ENCODE peak calls at places on chromosomes 7 and 10, in seven cellular contexts. F is DMS79; O is stimulated activated CD8-positive, alpha-beta memory T cell treated with anti-CD3 and anti-CD28 coated beads, Interleukin-15, amount 100 ng/mL, for 24 hours; M is Kasumi-1; E is AG04449; V is GM12891; D is ascending aorta. I is an unnamed sample.

GRCh38 chr10:38094923-38095574 is 912 bp downstream of the ZNF37A start:
- DNase-seq in O (no peak), D (no peak), E (no peak), F (no peak), V (peak), M (no peak), I (no peak)

GRCh38 chr7:103887853-103888602 is 101.4 kb downstream of the RELN start:
- DNase-seq in D (no peak), O (no peak), M (no peak), F (no peak), V (no peak), E (no peak), I (no peak)

GRCh38 chr7:16921151-16921550 is 39.4 kb upstream of the AGR3 start:
- DNase-seq in F (no peak), O (no peak), V (no peak), D (no peak), M (no peak), E (no peak), I (no peak)

GRCh38 chr7:17090751-17091150 is 207.7 kb upstream of the AHR start:
- DNase-seq in O (no peak), E (peak), F (no peak), V (no peak), D (no peak), M (no peak), I (peak)

GRCh38 chr7:5234852-5235831 is 45.1 kb downstream of the WIPI2 start:
- DNase-seq in F (peak), O (no peak), M (no peak), D (no peak), E (no peak), V (no peak), I (peak)

GRCh38 chr10:79028456-79029010 is 40.2 kb upstream of the ZMIZ1 start:
- DNase-seq in V (no peak), D (no peak), E (no peak), M (no peak), F (no peak), O (no peak), I (no peak)

GRCh38 chr7:7207876-7208275 is 25.5 kb downstream of the C1GALT1 start:
- DNase-seq in D (no peak), M (no peak), V (no peak), O (no peak), E (no peak), F (no peak), I (no peak)

GRCh38 chr7:5589819-5590595 is 166.4 kb upstream of the TNRC18 start:
- DNase-seq in D (no peak), M (no peak), E (no peak), O (no peak), F (no peak), V (no peak), I (no peak)

GRCh38 chr10:4312046-4312835 is 513.8 kb upstream of the AKR1E2 start:
- DNase-seq in M (no peak), D (no peak), O (no peak), F (no peak), V (no peak), E (no peak), I (no peak)

GRCh38 chr10:47321521-47322195 is 596 bp upstream of the GDF2 start:
- DNase-seq in D (no peak), V (no peak), O (no peak), M (no peak), E (no peak), F (no peak), I (no peak)

GRCh38 chr7:117085769-117086463 is 132.6 kb downstream of the ST7 start:
- DNase-seq in V (no peak), D (no peak), E (no peak), F (no peak), M (no peak), O (no peak), I (no peak)

GRCh38 chr10:127649642-127650041 is 87.3 kb upstream of the FOXI2 start:
- DNase-seq in F (no peak), D (no peak), O (no peak), M (peak), E (no peak), V (no peak), I (no peak)

GRCh38 chr10:50624866-50625491 is 1.2 kb upstream of the SGMS1 start:
- DNase-seq in F (no peak), O (peak), D (peak), M (peak), E (no peak), V (peak), I (no peak)

GRCh38 chr7:31883761-31884164 is 186.4 kb downstream of the PDE1C start:
- DNase-seq in O (no peak), V (no peak), M (peak), D (no peak), F (no peak), E (peak), I (peak)

GRCh38 chr7:77393954-77394353 is 22.2 kb downstream of the GSAP start:
- DNase-seq in O (no peak), D (no peak), E (no peak), M (no peak), V (no peak), F (no peak), I (no peak)

GRCh38 chr7:116698396-116698795 is 26.4 kb downstream of the MET start:
- DNase-seq in O (no peak), D (no peak), E (no peak), F (no peak), V (no peak), M (no peak), I (no peak)

GRCh38 chr7:91083855-91084644 is 180.2 kb upstream of the FZD1 start:
- DNase-seq in M (no peak), V (no peak), O (no peak), D (no peak), F (no peak), E (no peak), I (no peak)

GRCh38 chr10:97426776-97427570 is 982 bp downstream of the PGAM1 start:
- DNase-seq in M (peak), F (peak), D (no peak), O (no peak), V (no peak), E (no peak), I (no peak)

GRCh38 chr7:44549457-44549856 is 8.3 kb upstream of the NPC1L1 start:
- DNase-seq in M (no peak), O (no peak), E (no peak), D (no peak), V (no peak), F (no peak), I (no peak)

GRCh38 chr7:73521636-73522080 is 435 bp downstream of the BAZ1B start:
- DNase-seq in D (no peak), O (no peak), M (no peak), V (peak), F (no peak), E (no peak), I (no peak)

GRCh38 chr7:151440799-151441443 is 980 bp upstream of the CRYGN start:
- DNase-seq in V (no peak), O (no peak), E (no peak), F (no peak), D (no peak), M (no peak), I (no peak)

GRCh38 chr10:103580011-103580410 is 86.5 kb downstream of the NEURL1 start:
- DNase-seq in E (no peak), V (no peak), F (no peak), O (no peak), D (no peak), M (no peak), I (no peak)

GRCh38 chr10:116699783-116700150 is 42.6 kb downstream of the HSPA12A start:
- DNase-seq in E (no peak), V (no peak), D (no peak), M (no peak), O (no peak), F (peak), I (no peak)

GRCh38 chr10:110502851-110503301 is 5.2 kb downstream of the DUSP5 start:
- DNase-seq in D (no peak), M (peak), V (no peak), O (no peak), E (no peak), F (no peak), I (peak)

GRCh38 chr10:110442746-110443145 is 55.0 kb upstream of the DUSP5 start:
- DNase-seq in F (no peak), E (no peak), O (no peak), V (no peak), M (no peak), D (no peak), I (no peak)

GRCh38 chr10:45000138-45000763 is 472 bp upstream of the ZNF22 start:
- DNase-seq in M (no peak), O (no peak), F (peak), D (no peak), V (no peak), E (no peak), I (no peak)

GRCh38 chr10:48976208-48976607 is 36.6 kb upstream of the LRRC18 start:
- DNase-seq in M (peak), F (no peak), O (no peak), V (no peak), E (no peak), D (no peak), I (no peak)

GRCh38 chr7:27364344-27364758 is 121.7 kb downstream of the EVX1 start:
- DNase-seq in F (no peak), V (no peak), O (no peak), M (no peak), E (peak), D (no peak), I (peak)

GRCh38 chr7:868189-868486 is 8.2 kb upstream of the GET4 start:
- DNase-seq in V (no peak), M (no peak), F (no peak), O (no peak), D (no peak), E (no peak), I (no peak)

GRCh38 chr7:55533050-55533728 is 39.1 kb downstream of the VOPP1 start:
- DNase-seq in F (no peak), V (peak), D (peak), E (no peak), O (no peak), M (peak), I (no peak)

GRCh38 chr7:50595538-50596102 is 30.4 kb upstream of the DDC start:
- DNase-seq in M (peak), F (no peak), V (no peak), O (no peak), E (no peak), D (no peak), I (peak)

GRCh38 chr7:127983804-127984332 is 47.4 kb downstream of the LRRC4 start:
- DNase-seq in M (no peak), V (no peak), E (no peak), F (no peak), O (no peak), D (no peak), I (no peak)

I was measured in AG09309.